ENCODE peak calls at places on chromosome 18, in four cellular contexts. One of them, this sample, is unnamed.

GRCh38 chr18:48127546-48128105 is 197.2 kb upstream of the SMAD2 start:
- DNase-seq in AG04450: no peak
- DNase-seq in ovary: peak
- DNase-seq in choroid plexus epithelial cell: no peak
- DNase-seq in this sample: no peak

GRCh38 chr18:48159816-48160215 is 229.4 kb upstream of the SMAD2 start:
- DNase-seq in AG04450: no peak
- DNase-seq in ovary: no peak
- DNase-seq in choroid plexus epithelial cell: no peak
- DNase-seq in this sample: no peak

GRCh38 chr18:7987284-7987976 is 420.3 kb downstream of the PTPRM start:
- DNase-seq in AG04450: no peak
- DNase-seq in choroid plexus epithelial cell: peak
- DNase-seq in ovary: no peak
- DNase-seq in this sample: no peak

GRCh38 chr18:51862311-51862710 is 477.7 kb upstream of the DCC start:
- DNase-seq in AG04450: no peak
- DNase-seq in ovary: no peak
- DNase-seq in choroid plexus epithelial cell: no peak
- DNase-seq in this sample: no peak

GRCh38 chr18:24613887-24614286 is 153.4 kb downstream of the HRH4 start:
- DNase-seq in ovary: no peak
- DNase-seq in choroid plexus epithelial cell: no peak
- DNase-seq in AG04450: no peak
- DNase-seq in this sample: no peak

GRCh38 chr18:2935438-2936192 is 77.3 kb downstream of the LPIN2 start:
- DNase-seq in AG04450: no peak
- DNase-seq in choroid plexus epithelial cell: peak
- DNase-seq in ovary: no peak
- DNase-seq in this sample: no peak

GRCh38 chr18:47928466-47928865 is 2.0 kb downstream of the SMAD2 start:
- DNase-seq in AG04450: no peak
- DNase-seq in ovary: no peak
- DNase-seq in choroid plexus epithelial cell: peak
- DNase-seq in this sample: no peak

GRCh38 chr18:76613721-76614120 is 118.7 kb upstream of the ZNF516 start:
- DNase-seq in choroid plexus epithelial cell: no peak
- DNase-seq in AG04450: no peak
- DNase-seq in ovary: no peak
- DNase-seq in this sample: no peak

GRCh38 chr18:8610442-8610801 is 1.2 kb downstream of the RAB12 start:
- DNase-seq in AG04450: no peak
- DNase-seq in choroid plexus epithelial cell: peak
- DNase-seq in ovary: no peak
- DNase-seq in this sample: no peak

GRCh38 chr18:5488844-5489243 is 55.0 kb downstream of the EPB41L3 start:
- DNase-seq in ovary: peak
- DNase-seq in choroid plexus epithelial cell: peak
- DNase-seq in AG04450: no peak
- DNase-seq in this sample: no peak

GRCh38 chr18:34352385-34353163 is 127.9 kb upstream of the NOL4 start:
- DNase-seq in AG04450: no peak
- DNase-seq in ovary: no peak
- DNase-seq in choroid plexus epithelial cell: peak
- DNase-seq in this sample: no peak

GRCh38 chr18:60452424-60452823 is 79.8 kb upstream of the MC4R start:
- DNase-seq in ovary: no peak
- DNase-seq in choroid plexus epithelial cell: peak
- DNase-seq in AG04450: no peak
- DNase-seq in this sample: no peak

GRCh38 chr18:79586436-79587297 is 92.9 kb upstream of the CTDP1 start:
- DNase-seq in AG04450: no peak
- DNase-seq in ovary: peak
- DNase-seq in choroid plexus epithelial cell: no peak
- DNase-seq in this sample: no peak

GRCh38 chr18:48031011-48031480 is 100.6 kb upstream of the SMAD2 start:
- DNase-seq in ovary: peak
- DNase-seq in choroid plexus epithelial cell: peak
- DNase-seq in AG04450: no peak
- DNase-seq in this sample: peak

GRCh38 chr18:66534110-66534509 is 69.8 kb downstream of the CDH19 start:
- DNase-seq in choroid plexus epithelial cell: no peak
- DNase-seq in ovary: no peak
- DNase-seq in AG04450: no peak
- DNase-seq in this sample: no peak
- TF ChIP-seq CTCF in choroid plexus epithelial cell: no peak
- TF ChIP-seq CTCF in ovary: no peak
- TF ChIP-seq CTCF in AG04450: no peak
- TF ChIP-seq CTCF in this sample: no peak

DNA sequence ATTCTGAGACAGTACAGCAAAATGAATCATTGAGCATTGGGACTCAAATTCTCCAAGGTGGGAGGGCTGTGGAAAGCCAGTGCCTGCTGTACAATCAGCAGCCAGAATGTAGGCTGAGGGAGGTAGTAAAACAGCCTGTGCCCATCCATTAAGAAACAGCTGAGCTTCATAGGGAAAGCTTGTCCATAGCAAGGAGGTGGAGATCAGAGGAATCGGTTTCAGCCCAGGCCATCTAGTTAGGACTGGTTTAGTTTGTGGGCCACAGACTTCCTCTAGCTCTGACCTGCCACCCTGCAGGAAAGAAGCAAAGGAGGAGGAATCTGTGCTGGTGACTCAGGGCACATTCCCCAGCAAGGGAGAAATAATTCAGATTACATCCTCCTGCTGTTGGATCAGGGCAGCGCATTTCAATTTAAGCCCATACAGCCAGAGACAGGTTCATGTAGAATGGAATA is 333.4 kb downstream of the SETBP1 start:
- DNase-seq in AG04450: peak
- DNase-seq in choroid plexus epithelial cell: peak
- DNase-seq in ovary: peak
- DNase-seq in this sample: no peak
- TF ChIP-seq CTCF in AG04450: peak
- TF ChIP-seq CTCF in choroid plexus epithelial cell: peak
- TF ChIP-seq CTCF in ovary: no peak
- TF ChIP-seq CTCF in this sample: no peak

GRCh38 chr18:75170022-75170789 is 38.7 kb downstream of the PTGR3 start:
- DNase-seq in ovary: no peak
- DNase-seq in AG04450: no peak
- DNase-seq in choroid plexus epithelial cell: no peak
- DNase-seq in this sample: no peak
- TF ChIP-seq CTCF in ovary: no peak
- TF ChIP-seq CTCF in AG04450: no peak
- TF ChIP-seq CTCF in choroid plexus epithelial cell: no peak
- TF ChIP-seq CTCF in this sample: no peak

GRCh38 chr18:74303936-74304335 is 11.7 kb upstream of the C18orf63 start:
- DNase-seq in AG04450: no peak
- DNase-seq in choroid plexus epithelial cell: no peak
- DNase-seq in ovary: no peak
- DNase-seq in this sample: no peak

GRCh38 chr18:74299746-74300145 is 8.0 kb upstream of the CYB5A start:
- DNase-seq in choroid plexus epithelial cell: no peak
- DNase-seq in AG04450: no peak
- DNase-seq in ovary: no peak
- DNase-seq in this sample: no peak

GRCh38 chr18:74299162-74299561 is 7.4 kb upstream of the CYB5A start:
- DNase-seq in ovary: no peak
- DNase-seq in AG04450: no peak
- DNase-seq in choroid plexus epithelial cell: no peak
- DNase-seq in this sample: no peak

DNA sequence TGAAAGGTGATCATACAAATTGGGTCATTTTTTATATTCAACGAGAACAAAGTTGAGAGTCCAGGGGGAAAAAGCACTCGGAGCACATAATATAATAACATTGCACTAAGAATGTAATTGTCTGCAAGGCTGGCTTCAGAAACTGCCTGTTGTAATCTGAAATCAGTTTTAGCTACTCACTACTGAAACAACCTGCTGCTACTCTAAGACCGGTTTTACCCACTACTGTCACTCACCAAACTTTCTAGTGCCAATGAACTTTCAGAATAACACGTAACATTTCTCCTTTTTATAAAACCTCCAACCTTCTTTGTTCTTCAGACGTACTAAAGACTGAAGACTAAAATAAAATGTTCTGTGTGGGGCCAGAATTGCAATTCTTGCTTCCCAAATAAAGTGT is 11.5 kb upstream of the CYB5A start:
- DNase-seq in ovary: no peak
- DNase-seq in AG04450: no peak
- DNase-seq in choroid plexus epithelial cell: no peak
- DNase-seq in this sample: no peak
- TF ChIP-seq CTCF in ovary: no peak
- TF ChIP-seq CTCF in AG04450: no peak
- TF ChIP-seq CTCF in choroid plexus epithelial cell: no peak
- TF ChIP-seq CTCF in this sample: no peak

GRCh38 chr18:50656841-50657470 is 97.1 kb downstream of the MAPK4 start:
- DNase-seq in choroid plexus epithelial cell: no peak
- DNase-seq in AG04450: no peak
- DNase-seq in ovary: no peak
- DNase-seq in this sample: no peak

GRCh38 chr18:50658601-50659000 is 98.7 kb downstream of the MAPK4 start:
- DNase-seq in ovary: no peak
- DNase-seq in choroid plexus epithelial cell: no peak
- DNase-seq in AG04450: no peak
- DNase-seq in this sample: no peak

GRCh38 chr18:50661013-50661412 is 101.1 kb downstream of the MAPK4 start:
- DNase-seq in ovary: no peak
- DNase-seq in choroid plexus epithelial cell: no peak
- DNase-seq in AG04450: no peak
- DNase-seq in this sample: no peak

GRCh38 chr18:50662177-50662576 is 102.3 kb downstream of the MAPK4 start:
- DNase-seq in AG04450: no peak
- DNase-seq in choroid plexus epithelial cell: peak
- DNase-seq in ovary: no peak
- DNase-seq in this sample: peak

GRCh38 chr18:50659091-50660003 is 99.5 kb downstream of the MAPK4 start:
- DNase-seq in AG04450: no peak
- DNase-seq in choroid plexus epithelial cell: peak
- DNase-seq in ovary: no peak
- DNase-seq in this sample: no peak
- TF ChIP-seq CTCF in AG04450: no peak
- TF ChIP-seq CTCF in choroid plexus epithelial cell: peak
- TF ChIP-seq CTCF in ovary: no peak
- TF ChIP-seq CTCF in this sample: no peak

DNA sequence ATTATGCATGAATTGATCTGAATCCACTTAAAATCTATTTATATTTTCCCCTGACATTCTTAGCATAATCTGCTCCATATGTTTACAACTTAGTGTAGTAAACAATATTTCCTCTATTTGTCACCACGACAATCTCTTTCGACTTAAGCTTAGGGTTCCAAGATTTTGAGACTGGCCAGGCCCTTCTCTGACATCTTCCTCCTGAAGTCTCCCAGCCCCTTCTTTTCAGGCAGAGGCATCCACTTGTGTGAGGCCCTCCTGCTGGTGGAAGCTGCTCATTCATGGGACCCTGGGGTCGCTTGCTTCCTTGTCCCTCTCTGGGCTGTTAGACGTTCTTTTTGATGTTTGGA is 188.2 kb upstream of the APCDD1 start:
- DNase-seq in ovary: no peak
- DNase-seq in AG04450: no peak
- DNase-seq in choroid plexus epithelial cell: no peak
- DNase-seq in this sample: no peak
- TF ChIP-seq CTCF in ovary: no peak
- TF ChIP-seq CTCF in AG04450: no peak
- TF ChIP-seq CTCF in choroid plexus epithelial cell: no peak
- TF ChIP-seq CTCF in this sample: no peak